ENCODE peak calls at places on chromosomes 4 and X, in six cellular contexts. C is thoracic aorta, H is neuronal stem cell, F is NT2/D1, R is aorta, Q is testis. Y is an unnamed sample. For H3K36me3, the result is how much of the 10 kb centered on the place peaks cover.

GRCh38 chrX:30653415-30654131 is at the start of gene GK:
- DNase-seq in C (no peak), H (peak), F (no peak), R (no peak), Q (no peak), Y (no peak)

GRCh38 chr4:24470681-24471622 is 113.4 kb downstream of the DHX15 start:
- DNase-seq in C (no peak), H (peak), F (no peak), R (peak), Q (peak), Y (no peak)

GRCh38 chr4:105092356-105092755 is 54.3 kb upstream of the TET2 start:
- DNase-seq in C (no peak), H (no peak), F (no peak), R (no peak), Q (no peak), Y (no peak)

GRCh38 chr4:87985097-87985886 is 9.8 kb downstream of the SPP1 start:
- DNase-seq in C (no peak), H (no peak), F (no peak), R (no peak), Q (peak), Y (peak)

GRCh38 chr4:8728536-8729407 is 136.2 kb downstream of the CPZ start:
- DNase-seq in C (no peak), H (no peak), F (no peak), R (peak), Q (no peak), Y (no peak)

GRCh38 chr4:107939307-107939706 is 8.0 kb downstream of the CYP2U1 start:
- DNase-seq in C (no peak), H (no peak), F (no peak), R (no peak), Q (no peak), Y (no peak)

GRCh38 chr4:120760047-120760446 is 162.5 kb downstream of the PRDM5 start:
- DNase-seq in C (no peak), H (no peak), F (no peak), R (no peak), Q (no peak), Y (no peak)

GRCh38 chr4:74453037-74453635 is 8.2 kb downstream of the AREG start:
- DNase-seq in C (no peak), H (no peak), F (no peak), R (no peak), Q (no peak), Y (no peak)

GRCh38 chrX:16700734-16701133 is 11.7 kb downstream of the CTPS2 start:
- DNase-seq in C (no peak), H (no peak), F (no peak), R (no peak), Q (no peak), Y (no peak)

GRCh38 chr4:92254767-92255442 is 48.9 kb upstream of the GRID2 start:
- DNase-seq in C (no peak), H (no peak), F (no peak), R (no peak), Q (no peak), Y (no peak)

GRCh38 chr4:26267087-26267486 is 53.7 kb upstream of the RBPJ start:
- DNase-seq in C (peak), H (no peak), F (no peak), R (peak), Q (peak), Y (no peak)

GRCh38 chr4:77010841-77011354 is 61.3 kb downstream of the SEPTIN11 start:
- DNase-seq in C (no peak), H (no peak), F (no peak), R (no peak), Q (no peak), Y (no peak)

GRCh38 chrX:132025085-132025484 is 2.0 kb downstream of the STK26 start:
- DNase-seq in C (no peak), H (no peak), F (no peak), R (no peak), Q (no peak), Y (no peak)

GRCh38 chrX:138191998-138192397 is 519.5 kb downstream of the FGF13 start:
- DNase-seq in C (no peak), H (peak), F (peak), R (no peak), Q (peak), Y (no peak)

GRCh38 chr4:168632246-168632832 is 135.5 kb downstream of the PALLD start:
- DNase-seq in C (no peak), H (peak), F (no peak), R (no peak), Q (no peak), Y (no peak)

GRCh38 chr4:89800527-89801103 is 36.3 kb downstream of the SNCA start:
- DNase-seq in C (no peak), H (no peak), F (no peak), R (no peak), Q (no peak), Y (no peak)

GRCh38 chr4:47109379-47109778 is 78.0 kb downstream of the GABRB1 start:
- DNase-seq in C (no peak), H (no peak), F (no peak), R (no peak), Q (no peak), Y (no peak)

GRCh38 chr4:86633854-86634253 is 39.7 kb downstream of the PTPN13 start:
- DNase-seq in C (no peak), H (no peak), F (no peak), R (no peak), Q (no peak), Y (no peak)

GRCh38 chrX:13885591-13885990 is 68.7 kb upstream of the GPM6B start:
- DNase-seq in C (no peak), H (no peak), F (no peak), R (no peak), Q (no peak), Y (no peak)

GRCh38 chr4:110622841-110623709 is at the start of gene PITX2:
- DNase-seq in C (no peak), H (peak), F (peak), R (peak), Q (peak), Y (peak)

GRCh38 chrX:15336023-15336413 is 695 bp upstream of the PIGA start:
- DNase-seq in C (no peak), H (no peak), F (no peak), R (no peak), Q (peak), Y (no peak)

GRCh38 chr4:107876096-107876495 is 51.4 kb downstream of the SGMS2 start:
- DNase-seq in C (no peak), H (no peak), F (no peak), R (no peak), Q (no peak), Y (no peak)

GRCh38 chr4:148369919-148370318 is 72.3 kb downstream of the NR3C2 start:
- DNase-seq in C (no peak), H (no peak), F (no peak), R (no peak), Q (no peak), Y (no peak)

GRCh38 chr4:8284391-8284790 is 14.8 kb downstream of the HTRA3 start:
- DNase-seq in C (no peak), H (no peak), F (no peak), R (peak), Q (no peak), Y (no peak)

GRCh38 chr4:41438564-41438963 is 99.4 kb upstream of the LIMCH1 start:
- DNase-seq in C (no peak), H (no peak), F (no peak), R (no peak), Q (no peak), Y (no peak)

GRCh38 chrX:34901761-34902160 is 40.8 kb upstream of the FAM47B start:
- DNase-seq in C (no peak), H (no peak), F (no peak), R (no peak), Q (no peak), Y (no peak)

GRCh38 chrX:9372866-9373265 is 92.0 kb upstream of the TBL1X start:
- DNase-seq in C (no peak), H (no peak), F (no peak), R (no peak), Q (no peak), Y (no peak)

GRCh38 chrX:109774706-109775105 is 41.6 kb upstream of the ACSL4 start:
- DNase-seq in C (no peak), H (no peak), F (no peak), R (no peak), Q (no peak), Y (no peak)

GRCh38 chrX:68396953-68397352 is 36.3 kb downstream of the OPHN1 start:
- DNase-seq in C (no peak), H (no peak), F (no peak), R (no peak), Q (peak), Y (no peak)

GRCh38 chr4:125097729-125098128 is 217.0 kb upstream of the FAT4 start:
- DNase-seq in C (no peak), H (no peak), F (no peak), R (no peak), Q (no peak), Y (no peak)

GRCh38 chr4:20544645-20545044 is 155.6 kb upstream of the PACRGL start:
- DNase-seq in C (no peak), H (peak), F (peak), R (no peak), Q (no peak), Y (no peak)

GRCh38 chrX:19912-20571 is 261.1 kb upstream of the PLCXD1 start:
- DNase-seq in C (no peak), H (no peak), F (no peak), R (no peak), Q (no peak), Y (no peak)

GRCh38 chrX:24902808-24903207 is 113.0 kb downstream of the ARX start:
- DNase-seq in C (no peak), H (no peak), F (no peak), R (no peak), Q (no peak), Y (no peak)

GRCh38 chr4:4344915-4345527 is 41.9 kb upstream of the NSG1 start:
- DNase-seq in C (no peak), H (no peak), F (no peak), R (peak), Q (no peak), Y (no peak)

GRCh38 chr4:137524642-137525384 is 7.5 kb downstream of the PCDH18 start:
- DNase-seq in C (no peak), H (no peak), F (no peak), R (no peak), Q (no peak), Y (no peak)
- H3K36me3 ChIP-seq in C (under half), H (under half), F (under half), R (under half), Q (under half), Y (under half)

GRCh38 chr4:10083331-10083769 is 33.2 kb downstream of the WDR1 start:
- DNase-seq in C (no peak), H (no peak), F (no peak), R (peak), Q (no peak), Y (no peak)
- H3K36me3 ChIP-seq in C (half or more), H (half or more), F (half or more), R (under half), Q (under half), Y (half or more)

DNA sequence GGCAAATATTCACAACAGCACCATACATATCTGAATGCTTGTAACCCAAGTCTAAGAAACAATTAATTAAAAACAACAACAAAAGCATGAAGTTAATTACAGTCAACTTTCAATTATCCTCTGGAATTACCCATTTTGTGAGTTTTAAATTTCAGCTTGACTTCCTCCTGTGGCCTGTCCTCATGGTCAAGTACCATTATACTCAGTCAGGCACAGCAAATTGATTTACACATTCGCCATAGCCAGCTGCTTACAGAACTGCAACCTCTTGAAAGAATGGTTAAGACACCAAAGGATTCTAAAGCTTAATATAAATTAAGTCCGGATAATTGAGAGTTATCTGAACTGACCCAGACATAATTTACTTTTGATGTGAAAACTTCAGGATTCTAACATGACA is 306.5 kb downstream of the CAMK2D start:
- DNase-seq in C (no peak), H (no peak), F (no peak), R (no peak), Q (no peak), Y (no peak)
- H3K36me3 ChIP-seq in C (under half), H (under half), F (under half), R (under half), Q (under half), Y (under half)

DNA sequence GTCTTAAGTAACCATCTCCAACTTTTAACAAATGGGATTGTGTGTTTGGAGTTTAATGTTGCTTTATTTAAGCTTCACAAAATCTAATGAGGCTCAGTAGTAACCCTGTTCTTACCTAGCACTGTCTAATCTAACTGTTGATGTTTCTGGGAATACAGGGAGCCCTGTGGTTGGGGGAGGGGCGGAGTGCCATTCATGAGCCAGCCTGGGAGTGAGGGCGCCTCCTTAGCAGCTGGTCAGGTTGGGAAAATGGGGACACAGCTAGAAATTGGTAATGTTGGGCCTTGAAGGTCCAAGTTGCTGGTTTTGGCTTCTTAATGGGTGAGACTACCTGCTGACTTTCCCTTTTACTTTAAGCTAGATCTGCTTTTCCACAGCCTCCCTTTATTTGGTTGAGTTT is 22.9 kb upstream of the TADA2B start:
- DNase-seq in C (no peak), H (no peak), F (no peak), R (peak), Q (no peak), Y (no peak)
- H3K36me3 ChIP-seq in C (under half), H (under half), F (half or more), R (under half), Q (under half), Y (half or more)

DNA sequence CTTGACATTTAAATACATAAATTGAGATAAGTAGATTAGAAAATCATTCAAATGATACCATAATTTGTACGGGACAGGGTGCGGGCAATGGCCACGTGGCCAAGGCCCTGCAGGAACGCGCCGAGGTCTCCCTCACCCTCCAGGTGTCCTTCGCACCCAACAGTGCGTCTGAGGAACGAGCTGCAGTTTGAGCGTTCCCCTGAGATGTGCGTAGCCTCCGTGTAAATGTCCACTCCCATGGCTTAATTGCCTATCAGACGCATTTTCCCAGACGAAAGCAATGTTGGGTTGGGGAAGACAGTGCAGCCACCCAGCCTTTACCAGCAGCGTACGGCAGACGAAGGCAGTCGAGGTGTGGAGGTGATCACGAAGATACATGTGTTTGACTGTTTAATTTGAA is 56.4 kb downstream of the CPLX1 start:
- DNase-seq in C (no peak), H (no peak), F (no peak), R (no peak), Q (no peak), Y (no peak)
- H3K36me3 ChIP-seq in C (half or more), H (under half), F (half or more), R (under half), Q (under half), Y (under half)

GRCh38 chr4:39455486-39455885 is 3.2 kb downstream of the RPL9 start:
- DNase-seq in C (no peak), H (no peak), F (no peak), R (no peak), Q (no peak), Y (no peak)
- H3K36me3 ChIP-seq in C (half or more), H (under half), F (half or more), R (under half), Q (under half), Y (half or more)

GRCh38 chrX:116198810-116199209 is 28.3 kb downstream of the AGTR2 start:
- DNase-seq in C (no peak), H (no peak), F (no peak), R (no peak), Q (no peak), Y (no peak)

GRCh38 chrX:116198235-116198634 is 27.7 kb downstream of the AGTR2 start:
- DNase-seq in C (no peak), H (no peak), F (no peak), R (no peak), Q (no peak), Y (no peak)

GRCh38 chrX:116194649-116195048 is 24.1 kb downstream of the AGTR2 start:
- DNase-seq in C (no peak), H (no peak), F (no peak), R (no peak), Q (no peak), Y (no peak)
- H3K36me3 ChIP-seq in C (under half), H (under half), F (under half), R (under half), Q (under half), Y (under half)

DNA sequence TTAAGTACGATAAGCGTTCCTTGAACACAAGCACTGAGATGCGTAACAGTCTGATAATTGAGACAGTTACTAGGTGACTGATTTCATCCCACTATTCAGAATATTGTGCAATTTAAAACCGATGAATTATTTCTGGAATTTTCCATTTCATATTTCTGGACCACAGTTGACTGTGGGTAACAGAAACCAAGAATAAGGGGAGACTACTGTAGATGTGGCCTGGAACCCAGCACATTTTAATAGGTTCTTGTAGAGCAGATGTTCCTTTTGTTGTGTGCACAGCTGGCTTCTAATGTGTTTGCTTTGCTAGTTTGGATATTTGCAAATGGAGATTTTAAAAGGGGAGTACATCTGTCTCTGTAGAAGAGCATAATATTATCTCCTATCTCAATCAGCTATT is 16.5 kb downstream of the NAAA start:
- DNase-seq in C (no peak), H (no peak), F (no peak), R (no peak), Q (no peak), Y (no peak)
- H3K36me3 ChIP-seq in C (under half), H (under half), F (under half), R (under half), Q (under half), Y (under half)

Y was measured in lung.